ENCODE peak calls at places on chromosomes 4 and X, in six cellular contexts. V is heart left ventricle, E is cardiac muscle cell, F is DND-41, M is choroid plexus epithelial cell, X is suprapubic skin. K is an unnamed sample.

GRCh38 chr4:1578301-1578781 is 105.8 kb downstream of the FAM53A start:
- DNase-seq in V (no peak), E (peak; percentile 42), F (no peak), M (no peak), X (no peak), K (no peak)

GRCh38 chrX:150324035-150324728 is 38.9 kb upstream of the MAMLD1 start:
- DNase-seq in V (no peak), E (no peak), F (no peak), M (peak; percentile 88), X (no peak), K (no peak)

GRCh38 chrX:13937370-13938052 is 92.2 kb downstream of the GEMIN8 start:
- DNase-seq in V (no peak), E (peak; percentile 69), F (no peak), M (peak; percentile 5), X (no peak), K (no peak)

GRCh38 chr4:56007154-56007553 is 58.4 kb downstream of the CEP135 start:
- DNase-seq in V (no peak), E (no peak), F (no peak), M (peak; percentile 5), X (no peak), K (no peak)

GRCh38 chr4:78155616-78156105 is 98.5 kb downstream of the FRAS1 start:
- DNase-seq in V (no peak), E (no peak), F (no peak), M (peak; percentile 68), X (no peak), K (no peak)

GRCh38 chrX:105136786-105137185 is 83.7 kb downstream of the TEX13A start:
- DNase-seq in V (no peak), E (no peak), F (no peak), M (no peak), X (no peak), K (no peak)

GRCh38 chrX:104842646-104843045 is 276.6 kb downstream of the IL1RAPL2 start:
- DNase-seq in V (no peak), E (no peak), F (no peak), M (no peak), X (no peak), K (no peak)

GRCh38 chrX:71095555-71095970 is at the start of gene FOXO4:
- DNase-seq in V (peak; percentile 91), E (peak; percentile 90), F (peak; percentile 92), M (peak; percentile 89), X (peak; percentile 91), K (peak; percentile 93)

GRCh38 chrX:24027086-24027485 is at the start of gene KLHL15:
- DNase-seq in V (no peak), E (no peak), F (no peak), M (no peak), X (no peak), K (no peak)

GRCh38 chrX:29661290-29661689 is 554.1 kb upstream of the MAGEB2 start:
- DNase-seq in V (no peak), E (no peak), F (no peak), M (peak; percentile 58), X (no peak), K (no peak)

GRCh38 chrX:338836-339400 is 20.3 kb upstream of the GTPBP6 start:
- DNase-seq in V (no peak), E (no peak), F (no peak), M (no peak), X (no peak), K (peak; percentile 51)

GRCh38 chrX:132218100-132218807 is 993 bp downstream of the RAP2C start:
- DNase-seq in V (peak; percentile 85), E (peak; percentile 92), F (peak; percentile 84), M (peak; percentile 84), X (peak; percentile 84), K (peak; percentile 87)

GRCh38 chr4:85779165-85779564 is 304.2 kb downstream of the ARHGAP24 start:
- DNase-seq in V (no peak), E (no peak), F (no peak), M (peak; percentile 82), X (no peak), K (no peak)

GRCh38 chr4:99808260-99808857 is 8.3 kb upstream of the DAPP1 start:
- DNase-seq in V (no peak), E (peak; percentile 69), F (peak; percentile 24), M (peak; percentile 60), X (no peak), K (peak; percentile 64)

GRCh38 chr4:30720021-30720655 is at the start of gene PCDH7:
- DNase-seq in V (peak; percentile 28), E (peak; percentile 69), F (no peak), M (peak; percentile 64), X (no peak), K (no peak)

GRCh38 chrX:55715847-55716246 is 1.7 kb upstream of the RRAGB start:
- DNase-seq in V (no peak), E (no peak), F (no peak), M (no peak), X (no peak), K (no peak)

GRCh38 chr4:119132306-119132705 is 3.3 kb upstream of the MYOZ2 start:
- DNase-seq in V (no peak), E (no peak), F (no peak), M (no peak), X (no peak), K (no peak)

GRCh38 chr4:86223472-86223871 is 136.4 kb downstream of the MAPK10 start:
- DNase-seq in V (no peak), E (no peak), F (peak; percentile 36), M (peak; percentile 70), X (no peak), K (no peak)

GRCh38 chr4:139958738-139959096 is 195.3 kb downstream of the MAML3 start:
- DNase-seq in V (no peak), E (no peak), F (no peak), M (no peak), X (no peak), K (no peak)

GRCh38 chr4:144179152-144179739 is 38.7 kb upstream of the GYPA start:
- DNase-seq in V (no peak), E (no peak), F (no peak), M (peak; percentile 13), X (no peak), K (no peak)

GRCh38 chr4:54384563-54384962 is 155.5 kb downstream of the PDGFRA start:
- DNase-seq in V (peak; percentile 17), E (peak; percentile 27), F (peak; percentile 6), M (peak; percentile 38), X (no peak), K (no peak)

GRCh38 chr4:58093352-58093751 is 983.2 kb upstream of the IGFBP7 start:
- DNase-seq in V (no peak), E (no peak), F (no peak), M (no peak), X (no peak), K (no peak)

GRCh38 chrX:112056886-112057285 is 25.7 kb downstream of the TRPC5 start:
- DNase-seq in V (no peak), E (no peak), F (no peak), M (no peak), X (no peak), K (no peak)

GRCh38 chr4:158374318-158374717 is 147.4 kb upstream of the RXFP1 start:
- DNase-seq in V (no peak), E (no peak), F (no peak), M (no peak), X (no peak), K (no peak)

GRCh38 chrX:19121898-19122640 is at the start of gene ADGRG2:
- DNase-seq in V (peak; percentile 7), E (peak; percentile 55), F (no peak), M (peak; percentile 16), X (no peak), K (peak; percentile 55)

GRCh38 chrX:71563921-71564320 is 14.3 kb upstream of the GCNA start:
- DNase-seq in V (no peak), E (no peak), F (no peak), M (no peak), X (no peak), K (no peak)

GRCh38 chrX:79182616-79183015 is 38.1 kb downstream of the GPR174 start:
- DNase-seq in V (no peak), E (no peak), F (no peak), M (no peak), X (no peak), K (no peak)

GRCh38 chr4:71487324-71487677 is 148.5 kb downstream of the SLC4A4 start:
- DNase-seq in V (peak; percentile 6), E (peak; percentile 50), F (no peak), M (no peak), X (no peak), K (no peak)

GRCh38 chr4:14783011-14783877 is 219.0 kb upstream of the CPEB2 start:
- DNase-seq in V (no peak), E (peak; percentile 1), F (no peak), M (peak; percentile 77), X (no peak), K (no peak)

GRCh38 chr4:113300384-113301011 is 251.0 kb downstream of the ANK2 start:
- DNase-seq in V (peak; percentile 16), E (peak; percentile 5), F (no peak), M (peak; percentile 91), X (no peak), K (no peak)

GRCh38 chrX:71111141-71111843 is at the start of gene IL2RG:
- DNase-seq in V (no peak), E (no peak), F (peak; percentile 86), M (no peak), X (no peak), K (no peak)

GRCh38 chr4:41538017-41538733 is at the start of gene LIMCH1:
- DNase-seq in V (peak; percentile 81), E (peak; percentile 10), F (no peak), M (no peak), X (peak; percentile 81), K (peak; percentile 46)
- H3K4me3 ChIP-seq in V (peak within 1 kb of the TSS; percentile 51), E (no peak within 1 kb of the TSS), F (no peak within 1 kb of the TSS), M (no peak within 1 kb of the TSS), X (no peak within 1 kb of the TSS), K (no peak within 1 kb of the TSS)

GRCh38 chr4:150078996-150079581 is 844 bp downstream of the DCLK2 start:
- DNase-seq in V (peak; percentile 45), E (peak; percentile 49), F (no peak), M (peak; percentile 25), X (no peak), K (peak; percentile 53)
- H3K4me3 ChIP-seq in V (peak overlapping the region; percentile 90), E (peak overlapping the region; percentile 55), F (no peak overlapping the region), M (peak overlapping the region; percentile 65), X (peak overlapping the region; percentile 65), K (peak overlapping the region; percentile 55)

DNA sequence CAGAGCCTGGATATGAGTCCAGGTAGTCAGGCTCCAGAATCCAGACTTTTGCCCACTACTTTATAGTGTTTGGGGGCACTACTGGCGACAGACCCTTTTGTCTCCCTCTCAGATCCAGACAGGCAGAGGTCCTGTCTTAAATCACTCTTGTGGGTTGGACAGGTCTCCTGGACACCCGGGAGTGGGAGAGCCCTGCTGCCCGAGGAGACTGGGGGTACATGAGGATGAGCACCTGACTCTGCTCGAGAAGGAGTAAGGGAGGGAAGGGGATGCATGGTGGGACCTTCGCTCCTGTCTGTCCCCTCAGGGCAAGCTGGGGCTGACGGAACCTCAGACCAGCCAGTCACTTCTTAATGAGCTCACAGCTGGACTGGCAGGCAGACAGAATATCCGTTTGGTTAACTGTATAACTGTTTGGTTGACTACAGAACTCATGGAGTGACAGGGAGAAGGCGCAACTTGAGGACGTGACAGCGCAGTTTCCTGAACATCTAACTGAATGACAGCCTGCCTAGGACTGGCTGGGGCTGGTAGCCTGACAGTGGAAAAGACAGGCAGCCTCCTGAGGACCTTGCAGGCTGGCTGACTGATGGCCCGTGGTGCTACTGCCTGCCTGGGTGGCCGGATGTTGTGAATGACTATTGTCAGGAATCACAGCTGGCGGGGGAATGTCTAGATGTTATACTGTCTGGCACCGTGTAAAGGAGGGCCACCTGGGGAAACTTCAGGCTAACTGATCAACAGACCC is 1.6 kb upstream of the SUV39H1 start:
- DNase-seq in V (no peak), E (no peak), F (no peak), M (no peak), X (no peak), K (no peak)
- H3K4me3 ChIP-seq in V (no peak overlapping the region), E (no peak overlapping the region), F (no peak overlapping the region), M (no peak overlapping the region), X (no peak overlapping the region), K (no peak overlapping the region)

GRCh38 chr4:94345267-94345666 is 2.6 kb upstream of the HPGDS start:
- DNase-seq in V (no peak), E (no peak), F (no peak), M (no peak), X (no peak), K (no peak)
- H3K4me3 ChIP-seq in V (no peak overlapping the region), E (no peak overlapping the region), F (no peak overlapping the region), M (no peak overlapping the region), X (no peak overlapping the region), K (no peak overlapping the region)